ENCODE peak calls at places on chromosomes 12 and 14, in six cellular contexts. U, B, N, E, G and P are unnamed samples.

GRCh38 chr14:63224196-63224595 is 20.0 kb downstream of the RHOJ start:
- DNase-seq in U (no peak), B (no peak), N (no peak), E (peak), G (no peak), P (no peak)

GRCh38 chr14:26594756-26595545 is 2.9 kb downstream of the NOVA1 start:
- DNase-seq in U (no peak), B (no peak), N (no peak), E (peak), G (no peak), P (no peak)

GRCh38 chr14:37591311-37591940 is 3.6 kb downstream of the FOXA1 start:
- DNase-seq in U (no peak), B (no peak), N (no peak), E (peak), G (peak), P (no peak)

GRCh38 chr12:779745-780734 is 27.7 kb downstream of the WNK1 start:
- DNase-seq in U (peak), B (no peak), N (no peak), E (no peak), G (peak), P (no peak)

GRCh38 chr12:116803018-116803736 is 65.1 kb downstream of the RNFT2 start:
- DNase-seq in U (no peak), B (no peak), N (no peak), E (no peak), G (no peak), P (peak)

GRCh38 chr14:65239143-65239672 is 136.9 kb upstream of the MAX start:
- DNase-seq in U (peak), B (no peak), N (no peak), E (no peak), G (no peak), P (no peak)

GRCh38 chr14:41604793-41605534 is 1.7 kb upstream of the LRFN5 start:
- DNase-seq in U (peak), B (no peak), N (no peak), E (peak), G (no peak), P (no peak)

GRCh38 chr12:4287325-4288290 is 14.0 kb downstream of the CCND2 start:
- DNase-seq in U (peak), B (no peak), N (no peak), E (no peak), G (peak), P (no peak)

GRCh38 chr14:91144425-91145145 is 30.7 kb downstream of the DGLUCY start:
- DNase-seq in U (peak), B (no peak), N (no peak), E (peak), G (peak), P (no peak)

DNA sequence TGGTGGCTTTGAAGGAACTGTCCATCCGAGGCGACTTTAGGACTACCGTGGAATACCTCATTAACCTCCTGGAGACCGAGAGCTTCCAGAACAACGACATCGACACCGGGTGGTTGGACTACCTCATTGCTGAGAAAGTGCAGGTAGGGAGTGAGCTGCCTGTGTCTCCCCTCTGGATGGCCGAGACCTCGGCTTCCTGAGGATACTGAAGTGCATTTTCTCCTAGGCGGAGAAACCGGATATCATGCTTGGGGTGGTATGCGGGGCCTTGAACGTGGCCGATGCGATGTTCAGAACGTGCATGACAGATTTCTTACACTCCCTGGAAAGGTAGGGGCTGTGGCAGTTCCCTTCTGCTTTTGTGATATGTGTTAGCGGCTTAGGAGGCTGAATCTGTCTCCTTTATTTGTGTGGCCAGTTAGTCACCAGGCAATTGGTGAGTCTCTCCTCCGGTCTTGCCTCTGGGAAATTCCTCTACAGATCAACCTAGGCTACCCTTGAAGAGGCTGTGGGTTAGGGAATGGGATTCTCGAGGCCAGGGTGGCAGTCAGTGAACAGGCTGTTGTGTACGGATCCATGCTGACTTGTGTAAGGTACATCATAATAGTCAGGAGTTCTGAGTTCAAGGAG is 75.3 kb downstream of the ACACB start:
- DNase-seq in U (peak), B (no peak), N (no peak), E (no peak), G (peak), P (no peak)
- H3K9ac ChIP-seq in U (no peak), B (no peak), N (no peak), E (no peak), G (peak), P (no peak)

DNA sequence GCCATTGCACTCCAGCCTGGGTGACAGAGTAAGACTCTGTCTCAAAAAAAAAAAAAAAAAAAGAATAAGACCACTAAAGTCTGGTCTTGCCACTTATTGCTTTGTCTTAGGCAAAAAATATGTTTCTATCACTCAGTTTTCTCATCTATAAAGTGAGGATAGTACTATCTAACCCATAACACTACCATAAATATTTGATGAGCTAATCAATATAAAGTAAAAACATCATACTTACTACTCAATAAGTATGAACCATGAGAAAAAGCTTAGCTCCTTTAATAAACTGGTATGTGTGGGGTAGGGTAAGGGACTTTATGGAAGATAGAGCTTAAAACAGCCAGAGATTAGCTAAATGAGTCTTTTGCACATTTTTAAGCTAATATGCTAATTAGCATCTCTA is 85.5 kb downstream of the GXYLT1 start:
- DNase-seq in U (no peak), B (no peak), N (no peak), E (no peak), G (no peak), P (no peak)
- H3K27ac ChIP-seq in U (no peak), B (no peak), N (no peak), E (no peak), G (no peak), P (no peak)

DNA sequence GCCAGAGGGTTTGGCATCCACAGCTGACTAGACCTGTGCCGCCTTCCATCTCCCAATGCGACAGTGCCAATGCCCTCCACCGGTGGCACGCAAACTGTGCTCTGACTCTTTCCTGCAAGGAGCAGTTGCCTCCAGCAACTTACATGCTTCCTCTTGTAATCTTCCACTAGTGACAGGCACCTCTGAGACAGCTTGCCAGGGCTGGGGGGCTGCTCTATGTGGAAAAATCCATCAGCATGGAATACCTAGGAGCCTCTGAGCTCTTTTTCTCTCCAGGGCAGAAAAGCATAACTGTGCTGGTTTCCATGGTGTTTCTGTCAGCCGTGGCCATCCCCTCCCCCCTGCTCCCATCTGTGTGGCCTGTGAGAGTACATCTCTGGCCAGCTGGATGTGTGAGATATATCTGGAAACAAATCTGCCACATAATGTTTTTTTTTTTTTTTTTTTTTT is 110.6 kb downstream of the MYRFL start:
- DNase-seq in U (peak), B (peak), N (no peak), E (no peak), G (no peak), P (no peak)
- TF ChIP-seq EZH2phosphoT487 in U (no peak), B (no peak), N (no peak), E (no peak), G (no peak), P (no peak)

DNA sequence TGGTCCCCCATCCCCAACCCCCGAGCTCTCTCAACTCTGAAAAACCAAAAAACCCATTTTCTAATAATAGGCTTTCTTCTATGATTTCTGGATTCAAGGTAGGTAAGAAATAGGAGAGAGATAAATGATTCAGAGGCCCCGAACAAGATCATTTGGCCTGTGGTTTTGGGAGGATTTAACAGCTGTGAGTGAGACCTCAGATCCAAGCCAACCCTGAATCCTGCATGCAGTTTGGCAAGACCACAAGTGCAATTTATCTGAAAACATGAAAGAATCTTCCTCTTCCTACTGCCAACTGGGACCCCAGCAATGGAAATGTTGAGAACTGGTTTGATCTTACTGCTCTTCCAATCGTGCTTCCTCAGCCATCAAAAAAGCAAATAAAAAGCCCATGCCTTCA is 519.7 kb upstream of the TBX3 start:
- DNase-seq in U (peak), B (no peak), N (no peak), E (no peak), G (peak), P (no peak)
- H3K9ac ChIP-seq in U (no peak), B (no peak), N (no peak), E (no peak), G (no peak), P (no peak)

GRCh38 chr12:119020377-119021360 is 39.3 kb downstream of the SRRM4 start:
- DNase-seq in U (peak), B (peak), N (peak), E (peak), G (peak), P (no peak)

GRCh38 chr12:119012179-119012578 is 30.8 kb downstream of the SRRM4 start:
- DNase-seq in U (no peak), B (no peak), N (no peak), E (no peak), G (no peak), P (no peak)

GRCh38 chr12:119014368-119014767 is 33.0 kb downstream of the SRRM4 start:
- DNase-seq in U (no peak), B (no peak), N (no peak), E (no peak), G (no peak), P (no peak)

GRCh38 chr12:119013023-119013422 is 31.7 kb downstream of the SRRM4 start:
- DNase-seq in U (no peak), B (no peak), N (no peak), E (no peak), G (no peak), P (no peak)

GRCh38 chr12:119016715-119017114 is 35.4 kb downstream of the SRRM4 start:
- DNase-seq in U (no peak), B (no peak), N (no peak), E (no peak), G (no peak), P (no peak)
- H3K27ac ChIP-seq in U (no peak), B (no peak), N (no peak), E (no peak), G (no peak), P (no peak)

DNA sequence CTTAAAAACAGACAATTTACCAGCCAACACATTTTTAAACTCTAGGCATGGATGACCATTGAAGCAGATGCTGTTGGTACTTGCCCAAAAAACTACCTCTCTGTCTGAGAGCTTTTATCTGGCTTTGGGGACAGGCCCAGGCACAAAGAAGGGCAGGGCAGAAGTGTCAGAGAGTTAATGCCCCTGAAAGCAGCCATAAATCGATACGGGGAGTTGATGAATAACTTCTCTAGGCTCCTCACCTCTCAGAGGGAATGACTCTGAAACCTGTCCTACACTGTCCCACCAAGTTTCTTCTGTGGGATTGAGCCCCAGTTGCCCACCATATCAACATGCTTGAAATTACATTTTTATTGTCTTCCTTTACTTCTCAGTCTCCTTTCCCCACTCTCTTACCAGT is 113.0 kb upstream of the DAAM1 start:
- DNase-seq in U (no peak), B (no peak), N (no peak), E (no peak), G (no peak), P (no peak)
- TF ChIP-seq EZH2phosphoT487 in U (no peak), B (no peak), N (no peak), E (no peak), G (no peak), P (no peak)